ENCODE peak calls at places on chromosomes 16 and 17, in five cellular contexts. One of them, this sample, is unnamed.

GRCh38 chr17:64499805-64500486 is 3.1 kb upstream of the POLG2 start:
- DNase-seq in SHP77: no peak
- DNase-seq in uterus: no peak
- DNase-seq in activated effector memory CD4-positive, alpha-beta T cell treated with anti-CD3 and anti-CD28 coated beads, Interleukin-2, amount 50 U/mL, for 16 hours: no peak
- DNase-seq in head of caudate nucleus: no peak
- DNase-seq in this sample: no peak

GRCh38 chr17:32222621-32223020 is 43.0 kb upstream of the RHBDL3 start:
- DNase-seq in SHP77: no peak
- DNase-seq in uterus: no peak
- DNase-seq in activated effector memory CD4-positive, alpha-beta T cell treated with anti-CD3 and anti-CD28 coated beads, Interleukin-2, amount 50 U/mL, for 16 hours: no peak
- DNase-seq in head of caudate nucleus: no peak
- DNase-seq in this sample: no peak

GRCh38 chr16:28300327-28300726 is 8.0 kb downstream of the SBK1 start:
- DNase-seq in SHP77: no peak
- DNase-seq in uterus: no peak
- DNase-seq in activated effector memory CD4-positive, alpha-beta T cell treated with anti-CD3 and anti-CD28 coated beads, Interleukin-2, amount 50 U/mL, for 16 hours: no peak
- DNase-seq in head of caudate nucleus: no peak
- DNase-seq in this sample: no peak

GRCh38 chr17:39538875-39539274 is 68.8 kb downstream of the NEUROD2 start:
- DNase-seq in SHP77: no peak
- DNase-seq in uterus: no peak
- DNase-seq in activated effector memory CD4-positive, alpha-beta T cell treated with anti-CD3 and anti-CD28 coated beads, Interleukin-2, amount 50 U/mL, for 16 hours: no peak
- DNase-seq in head of caudate nucleus: no peak
- DNase-seq in this sample: no peak

GRCh38 chr16:31472559-31473203 is 729 bp downstream of the TGFB1I1 start:
- DNase-seq in SHP77: peak
- DNase-seq in uterus: peak
- DNase-seq in activated effector memory CD4-positive, alpha-beta T cell treated with anti-CD3 and anti-CD28 coated beads, Interleukin-2, amount 50 U/mL, for 16 hours: peak
- DNase-seq in head of caudate nucleus: no peak
- DNase-seq in this sample: peak

GRCh38 chr16:824601-825000 is 24.1 kb upstream of the GNG13 start:
- DNase-seq in SHP77: no peak
- DNase-seq in uterus: no peak
- DNase-seq in activated effector memory CD4-positive, alpha-beta T cell treated with anti-CD3 and anti-CD28 coated beads, Interleukin-2, amount 50 U/mL, for 16 hours: no peak
- DNase-seq in head of caudate nucleus: no peak
- DNase-seq in this sample: no peak

GRCh38 chr17:6654816-6655731 is 3.5 kb downstream of the C17orf100 start:
- DNase-seq in SHP77: no peak
- DNase-seq in uterus: no peak
- DNase-seq in activated effector memory CD4-positive, alpha-beta T cell treated with anti-CD3 and anti-CD28 coated beads, Interleukin-2, amount 50 U/mL, for 16 hours: no peak
- DNase-seq in head of caudate nucleus: peak
- DNase-seq in this sample: no peak

GRCh38 chr16:50627419-50627818 is 53.7 kb downstream of the SNX20 start:
- DNase-seq in SHP77: no peak
- DNase-seq in uterus: peak
- DNase-seq in activated effector memory CD4-positive, alpha-beta T cell treated with anti-CD3 and anti-CD28 coated beads, Interleukin-2, amount 50 U/mL, for 16 hours: peak
- DNase-seq in head of caudate nucleus: peak
- DNase-seq in this sample: no peak

GRCh38 chr16:75443301-75443700 is 10.0 kb upstream of the CFDP1 start:
- DNase-seq in SHP77: no peak
- DNase-seq in uterus: no peak
- DNase-seq in activated effector memory CD4-positive, alpha-beta T cell treated with anti-CD3 and anti-CD28 coated beads, Interleukin-2, amount 50 U/mL, for 16 hours: no peak
- DNase-seq in head of caudate nucleus: no peak
- DNase-seq in this sample: no peak

GRCh38 chr16:86758932-86759331 is 180.6 kb downstream of the FOXL1 start:
- DNase-seq in SHP77: no peak
- DNase-seq in uterus: no peak
- DNase-seq in activated effector memory CD4-positive, alpha-beta T cell treated with anti-CD3 and anti-CD28 coated beads, Interleukin-2, amount 50 U/mL, for 16 hours: no peak
- DNase-seq in head of caudate nucleus: no peak
- DNase-seq in this sample: no peak

GRCh38 chr16:53612003-53612402 is 91.7 kb downstream of the RPGRIP1L start:
- DNase-seq in SHP77: no peak
- DNase-seq in uterus: no peak
- DNase-seq in activated effector memory CD4-positive, alpha-beta T cell treated with anti-CD3 and anti-CD28 coated beads, Interleukin-2, amount 50 U/mL, for 16 hours: no peak
- DNase-seq in head of caudate nucleus: no peak
- DNase-seq in this sample: no peak

GRCh38 chr17:2174471-2175293 is 119.8 kb downstream of the HIC1 start:
- DNase-seq in SHP77: peak
- DNase-seq in uterus: peak
- DNase-seq in activated effector memory CD4-positive, alpha-beta T cell treated with anti-CD3 and anti-CD28 coated beads, Interleukin-2, amount 50 U/mL, for 16 hours: no peak
- DNase-seq in head of caudate nucleus: no peak
- DNase-seq in this sample: peak

GRCh38 chr16:34078697-34079096 is 619.3 kb downstream of the TP53TG3F start:
- DNase-seq in SHP77: no peak
- DNase-seq in uterus: no peak
- DNase-seq in activated effector memory CD4-positive, alpha-beta T cell treated with anti-CD3 and anti-CD28 coated beads, Interleukin-2, amount 50 U/mL, for 16 hours: no peak
- DNase-seq in head of caudate nucleus: no peak
- DNase-seq in this sample: peak